ENCODE peak calls at places on chromosomes 16 and 17, in nine cellular contexts. T, L, A, Y, R, K, C, G and M are unnamed samples.

GRCh38 chr17:79420318-79421243 is 190.3 kb downstream of the RBFOX3 start:
- DNase-seq in Y (no peak), L (no peak), R (no peak), G (no peak), T (no peak), C (no peak), K (no peak), A (no peak), M (no peak)

GRCh38 chr17:27319536-27320221 is 25.8 kb downstream of the WSB1 start:
- DNase-seq in K (peak), R (no peak), T (no peak), G (peak), C (peak), Y (no peak), A (no peak), L (peak), M (peak)

GRCh38 chr16:86375370-86375769 is 135.0 kb upstream of the FOXF1 start:
- DNase-seq in G (peak), Y (no peak), K (no peak), C (no peak), A (no peak), T (no peak), L (no peak), R (no peak), M (no peak)

GRCh38 chr17:703081-703875 is 11.4 kb downstream of the VPS53 start:
- DNase-seq in K (no peak), T (no peak), A (no peak), R (no peak), G (no peak), L (no peak), C (no peak), Y (no peak), M (no peak)

GRCh38 chr16:5820472-5820871 is 722.9 kb upstream of the EEF2KMT start:
- DNase-seq in Y (no peak), T (no peak), L (no peak), G (no peak), K (no peak), R (no peak), A (no peak), C (no peak), M (no peak)

GRCh38 chr17:48542114-48542955 is 2.6 kb downstream of the HOXB2 start:
- DNase-seq in L (no peak), R (no peak), A (no peak), Y (no peak), C (no peak), G (no peak), K (no peak), T (peak), M (no peak)

GRCh38 chr16:727291-727977 is 528 bp downstream of the HAGHL start:
- DNase-seq in Y (no peak), K (peak), L (no peak), T (no peak), R (peak), C (no peak), A (no peak), G (no peak), M (no peak)

GRCh38 chr16:81018496-81018895 is 11.5 kb downstream of the CENPN start:
- DNase-seq in G (no peak), Y (no peak), C (no peak), R (no peak), A (no peak), T (no peak), L (no peak), K (no peak), M (no peak)

GRCh38 chr17:59771093-59771492 is 63.6 kb downstream of the VMP1 start:
- DNase-seq in C (no peak), K (no peak), G (no peak), T (no peak), A (no peak), Y (no peak), R (no peak), L (no peak), M (no peak)

GRCh38 chr17:47905221-47905733 is 9.2 kb downstream of the SP2 start:
- DNase-seq in L (no peak), T (no peak), A (no peak), R (no peak), Y (no peak), K (peak), G (peak), C (peak), M (peak)

GRCh38 chr17:19403021-19403420 is 8.0 kb upstream of the RNF112 start:
- DNase-seq in G (no peak), Y (no peak), L (no peak), C (no peak), K (no peak), T (no peak), A (no peak), R (no peak), M (no peak)

GRCh38 chr17:40415390-40415789 is 2.3 kb downstream of the TOP2A start:
- DNase-seq in L (no peak), T (no peak), C (no peak), Y (peak), A (no peak), G (peak), R (peak), K (no peak), M (no peak)

GRCh38 chr17:81412490-81413093 is 17.3 kb downstream of the BAHCC1 start:
- DNase-seq in C (peak), A (peak), R (no peak), T (peak), L (no peak), G (no peak), Y (no peak), K (no peak), M (no peak)

GRCh38 chr17:13592427-13592826 is 9.3 kb downstream of the HS3ST3A1 start:
- DNase-seq in Y (no peak), K (no peak), A (no peak), R (no peak), L (no peak), G (no peak), C (no peak), T (no peak), M (no peak)

GRCh38 chr17:66667491-66668030 is 167.4 kb upstream of the CACNG5 start:
- DNase-seq in C (no peak), A (peak), Y (no peak), T (peak), G (no peak), K (no peak), R (no peak), L (no peak), M (no peak)

GRCh38 chr17:49887086-49887743 is 39.3 kb upstream of the TAC4 start:
- DNase-seq in G (no peak), K (no peak), R (peak), Y (no peak), A (no peak), T (no peak), L (no peak), C (no peak), M (no peak)

GRCh38 chr16:10552998-10553491 is 27.4 kb downstream of the EMP2 start:
- DNase-seq in C (peak), G (no peak), K (peak), Y (no peak), T (peak), L (no peak), A (peak), R (no peak), M (no peak)